ENCODE peak calls at places on chromosomes 6 and 20, in four cellular contexts. One of them, this sample, is unnamed. For H3K4me1, the result is how much of the 10 kb centered on the place peaks cover.

GRCh38 chr6:35633579-35634089 is 55.1 kb downstream of the FKBP5 start:
- DNase-seq in sigmoid colon: no peak
- DNase-seq in heart right ventricle: no peak
- DNase-seq in CD8-positive, alpha-beta memory T cell: no peak
- DNase-seq in this sample: no peak

GRCh38 chr6:42021847-42022754 is 28.2 kb upstream of the TAF8 start:
- DNase-seq in sigmoid colon: no peak
- DNase-seq in heart right ventricle: no peak
- DNase-seq in CD8-positive, alpha-beta memory T cell: peak
- DNase-seq in this sample: no peak

GRCh38 chr6:149723262-149723661 is 5.4 kb upstream of the LATS1 start:
- DNase-seq in sigmoid colon: no peak
- DNase-seq in heart right ventricle: no peak
- DNase-seq in CD8-positive, alpha-beta memory T cell: no peak
- DNase-seq in this sample: no peak

GRCh38 chr6:7237653-7238190 is 75.3 kb downstream of the SSR1 start:
- DNase-seq in sigmoid colon: no peak
- DNase-seq in heart right ventricle: no peak
- DNase-seq in CD8-positive, alpha-beta memory T cell: no peak
- DNase-seq in this sample: no peak

GRCh38 chr6:43806041-43806757 is 36.2 kb downstream of the VEGFA start:
- DNase-seq in sigmoid colon: no peak
- DNase-seq in heart right ventricle: no peak
- DNase-seq in CD8-positive, alpha-beta memory T cell: no peak
- DNase-seq in this sample: no peak

GRCh38 chr6:81731814-81732213 is 20.7 kb downstream of the TENT5A start:
- DNase-seq in sigmoid colon: no peak
- DNase-seq in heart right ventricle: no peak
- DNase-seq in CD8-positive, alpha-beta memory T cell: no peak
- DNase-seq in this sample: no peak

GRCh38 chr6:136408205-136408604 is 118.6 kb upstream of the BCLAF1 start:
- DNase-seq in sigmoid colon: no peak
- DNase-seq in heart right ventricle: no peak
- DNase-seq in CD8-positive, alpha-beta memory T cell: no peak
- DNase-seq in this sample: no peak

GRCh38 chr6:79813854-79814477 is 133.4 kb downstream of the ELOVL4 start:
- DNase-seq in sigmoid colon: peak
- DNase-seq in heart right ventricle: peak
- DNase-seq in CD8-positive, alpha-beta memory T cell: peak
- DNase-seq in this sample: peak

GRCh38 chr20:3242167-3242692 is 3.2 kb upstream of the SLC4A11 start:
- DNase-seq in sigmoid colon: no peak
- DNase-seq in heart right ventricle: no peak
- DNase-seq in CD8-positive, alpha-beta memory T cell: no peak
- DNase-seq in this sample: no peak

GRCh38 chr6:77822265-77822664 is 169.4 kb downstream of the MEI4 start:
- DNase-seq in sigmoid colon: no peak
- DNase-seq in heart right ventricle: no peak
- DNase-seq in CD8-positive, alpha-beta memory T cell: no peak
- DNase-seq in this sample: no peak

GRCh38 chr6:6678811-6679210 is 90.3 kb downstream of the LY86 start:
- DNase-seq in sigmoid colon: no peak
- DNase-seq in heart right ventricle: no peak
- DNase-seq in CD8-positive, alpha-beta memory T cell: no peak
- DNase-seq in this sample: no peak

GRCh38 chr6:161536141-161536735 is 262.4 kb upstream of the AGPAT4 start:
- DNase-seq in sigmoid colon: no peak
- DNase-seq in heart right ventricle: no peak
- DNase-seq in CD8-positive, alpha-beta memory T cell: no peak
- DNase-seq in this sample: no peak

GRCh38 chr6:113969888-113970807 is 800 bp downstream of the HDAC2 start:
- DNase-seq in sigmoid colon: peak
- DNase-seq in heart right ventricle: peak
- DNase-seq in CD8-positive, alpha-beta memory T cell: peak
- DNase-seq in this sample: peak

GRCh38 chr6:169965239-169965638 is 213.8 kb downstream of the ERMARD start:
- DNase-seq in sigmoid colon: no peak
- DNase-seq in heart right ventricle: no peak
- DNase-seq in CD8-positive, alpha-beta memory T cell: no peak
- DNase-seq in this sample: no peak

GRCh38 chr6:41689171-41690008 is 46.0 kb downstream of the TFEB start:
- DNase-seq in sigmoid colon: peak
- DNase-seq in heart right ventricle: no peak
- DNase-seq in CD8-positive, alpha-beta memory T cell: no peak
- DNase-seq in this sample: no peak

GRCh38 chr6:108168501-108168979 is 2.7 kb downstream of the NR2E1 start:
- DNase-seq in sigmoid colon: no peak
- DNase-seq in heart right ventricle: peak
- DNase-seq in CD8-positive, alpha-beta memory T cell: no peak
- DNase-seq in this sample: no peak

GRCh38 chr6:83365931-83366330 is 64.9 kb downstream of the ME1 start:
- DNase-seq in sigmoid colon: no peak
- DNase-seq in heart right ventricle: no peak
- DNase-seq in CD8-positive, alpha-beta memory T cell: no peak
- DNase-seq in this sample: no peak

GRCh38 chr6:155968921-155969320 is 513.3 kb upstream of the NOX3 start:
- DNase-seq in sigmoid colon: no peak
- DNase-seq in heart right ventricle: no peak
- DNase-seq in CD8-positive, alpha-beta memory T cell: no peak
- DNase-seq in this sample: no peak

GRCh38 chr20:32516985-32517873 is 67.9 kb downstream of the NOL4L start:
- DNase-seq in sigmoid colon: no peak
- DNase-seq in heart right ventricle: peak
- DNase-seq in CD8-positive, alpha-beta memory T cell: no peak
- DNase-seq in this sample: no peak

GRCh38 chr6:84618046-84618752 is 146.2 kb downstream of the TBX18 start:
- DNase-seq in sigmoid colon: no peak
- DNase-seq in heart right ventricle: no peak
- DNase-seq in CD8-positive, alpha-beta memory T cell: no peak
- DNase-seq in this sample: no peak

GRCh38 chr6:98118357-98119045 is 715.9 kb upstream of the POU3F2 start:
- DNase-seq in sigmoid colon: no peak
- DNase-seq in heart right ventricle: no peak
- DNase-seq in CD8-positive, alpha-beta memory T cell: no peak
- DNase-seq in this sample: no peak

GRCh38 chr6:166075925-166076324 is 91.7 kb downstream of the TBXT start:
- DNase-seq in sigmoid colon: no peak
- DNase-seq in heart right ventricle: no peak
- DNase-seq in CD8-positive, alpha-beta memory T cell: no peak
- DNase-seq in this sample: no peak

GRCh38 chr6:154440022-154440421 is 70.5 kb downstream of the CNKSR3 start:
- DNase-seq in sigmoid colon: no peak
- DNase-seq in heart right ventricle: no peak
- DNase-seq in CD8-positive, alpha-beta memory T cell: no peak
- DNase-seq in this sample: no peak

GRCh38 chr20:10319855-10320254 is 101.2 kb downstream of the SNAP25 start:
- DNase-seq in sigmoid colon: no peak
- DNase-seq in heart right ventricle: no peak
- DNase-seq in CD8-positive, alpha-beta memory T cell: no peak
- DNase-seq in this sample: no peak

GRCh38 chr6:78749326-78749725 is 118.0 kb upstream of the IRAK1BP1 start:
- DNase-seq in sigmoid colon: no peak
- DNase-seq in heart right ventricle: no peak
- DNase-seq in CD8-positive, alpha-beta memory T cell: no peak
- DNase-seq in this sample: no peak

GRCh38 chr6:105432797-105433196 is 29.9 kb upstream of the PREP start:
- DNase-seq in sigmoid colon: no peak
- DNase-seq in heart right ventricle: no peak
- DNase-seq in CD8-positive, alpha-beta memory T cell: no peak
- DNase-seq in this sample: no peak

GRCh38 chr20:8646716-8647115 is 422.2 kb upstream of the PLCB4 start:
- DNase-seq in sigmoid colon: no peak
- DNase-seq in heart right ventricle: no peak
- DNase-seq in CD8-positive, alpha-beta memory T cell: no peak
- DNase-seq in this sample: no peak

GRCh38 chr20:50278684-50279531 is 88.3 kb downstream of the CEBPB start:
- DNase-seq in sigmoid colon: peak
- DNase-seq in heart right ventricle: peak
- DNase-seq in CD8-positive, alpha-beta memory T cell: no peak
- DNase-seq in this sample: peak

GRCh38 chr6:136927313-136927712 is 5.2 kb downstream of the SLC35D3 start:
- DNase-seq in sigmoid colon: no peak
- DNase-seq in heart right ventricle: no peak
- DNase-seq in CD8-positive, alpha-beta memory T cell: no peak
- DNase-seq in this sample: no peak

GRCh38 chr6:94238868-94239267 is 819.5 kb upstream of the EPHA7 start:
- DNase-seq in sigmoid colon: no peak
- DNase-seq in heart right ventricle: no peak
- DNase-seq in CD8-positive, alpha-beta memory T cell: no peak
- DNase-seq in this sample: no peak

DNA sequence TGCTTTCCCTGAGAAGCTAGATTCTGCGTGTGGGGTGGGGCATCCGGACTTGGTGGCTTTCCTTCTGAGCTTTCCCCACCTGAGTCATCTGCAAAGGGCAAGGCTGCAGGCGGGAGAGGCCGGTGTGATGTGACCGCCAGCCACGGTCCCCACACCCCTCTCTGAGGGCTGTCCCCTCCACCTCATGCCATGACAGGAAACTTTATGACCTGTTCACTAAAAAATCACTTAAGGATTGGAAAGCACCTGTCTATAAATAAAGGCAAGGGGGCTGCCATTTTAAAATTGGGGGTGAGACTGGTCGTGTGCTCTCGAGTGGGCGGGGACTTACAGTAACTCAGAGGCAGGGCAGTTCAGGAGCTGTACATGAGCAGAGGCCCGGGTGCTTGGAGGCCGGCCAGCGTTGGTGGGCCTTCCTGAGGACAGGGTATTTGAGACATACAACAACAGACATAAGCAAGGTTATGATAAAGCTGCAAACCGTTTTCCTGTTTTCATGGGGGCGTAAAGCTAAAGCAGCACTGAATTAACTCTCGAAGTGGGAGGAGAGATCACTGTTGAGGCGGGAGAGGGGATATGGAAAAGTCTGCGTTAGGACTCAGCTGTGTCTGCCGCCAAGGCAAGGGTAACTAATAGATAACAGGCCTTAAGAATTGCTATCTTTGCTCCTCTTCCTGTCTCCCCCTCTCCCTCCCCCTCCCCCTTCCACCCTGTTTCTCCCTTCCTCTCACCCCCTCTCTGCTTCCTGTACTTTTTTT is 16.1 kb upstream of the SERPINB1 start:
- DNase-seq in sigmoid colon: no peak
- DNase-seq in heart right ventricle: peak
- DNase-seq in CD8-positive, alpha-beta memory T cell: peak
- DNase-seq in this sample: no peak
- H3K4me1 ChIP-seq in sigmoid colon: under half
- H3K4me1 ChIP-seq in heart right ventricle: under half
- H3K4me1 ChIP-seq in CD8-positive, alpha-beta memory T cell: half or more
- H3K4me1 ChIP-seq in this sample: under half

GRCh38 chr6:15303162-15303919 is 57.5 kb downstream of the JARID2 start:
- DNase-seq in sigmoid colon: no peak
- DNase-seq in heart right ventricle: no peak
- DNase-seq in CD8-positive, alpha-beta memory T cell: no peak
- DNase-seq in this sample: no peak

GRCh38 chr6:15305909-15306308 is 60.0 kb downstream of the JARID2 start:
- DNase-seq in sigmoid colon: no peak
- DNase-seq in heart right ventricle: no peak
- DNase-seq in CD8-positive, alpha-beta memory T cell: no peak
- DNase-seq in this sample: no peak

GRCh38 chr6:15304337-15305078 is 58.6 kb downstream of the JARID2 start:
- DNase-seq in sigmoid colon: no peak
- DNase-seq in heart right ventricle: no peak
- DNase-seq in CD8-positive, alpha-beta memory T cell: no peak
- DNase-seq in this sample: no peak

GRCh38 chr6:15303920-15304291 is 58.0 kb downstream of the JARID2 start:
- DNase-seq in sigmoid colon: no peak
- DNase-seq in heart right ventricle: no peak
- DNase-seq in CD8-positive, alpha-beta memory T cell: no peak
- DNase-seq in this sample: no peak

DNA sequence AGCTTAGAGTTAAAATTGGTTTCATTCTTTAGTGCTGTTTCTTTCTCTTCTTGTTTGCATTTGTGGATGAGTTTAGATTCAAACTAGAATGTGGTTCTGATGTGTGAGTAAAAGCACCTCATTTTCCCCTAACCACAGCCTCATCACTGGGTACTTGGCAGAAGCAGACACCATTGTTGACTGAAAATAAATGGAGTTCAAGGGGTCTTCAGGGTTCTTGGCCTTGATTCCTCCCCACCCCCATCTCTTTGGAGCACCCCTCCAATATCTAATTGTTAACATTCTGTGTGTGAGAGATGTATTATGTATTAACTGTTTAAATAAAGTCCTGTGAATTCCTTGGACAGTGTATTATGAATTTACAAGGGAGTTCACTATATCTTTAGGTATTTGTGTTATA is 59.6 kb downstream of the JARID2 start:
- DNase-seq in sigmoid colon: no peak
- DNase-seq in heart right ventricle: no peak
- DNase-seq in CD8-positive, alpha-beta memory T cell: no peak
- DNase-seq in this sample: no peak
- H3K4me1 ChIP-seq in sigmoid colon: under half
- H3K4me1 ChIP-seq in heart right ventricle: under half
- H3K4me1 ChIP-seq in CD8-positive, alpha-beta memory T cell: half or more
- H3K4me1 ChIP-seq in this sample: under half

DNA sequence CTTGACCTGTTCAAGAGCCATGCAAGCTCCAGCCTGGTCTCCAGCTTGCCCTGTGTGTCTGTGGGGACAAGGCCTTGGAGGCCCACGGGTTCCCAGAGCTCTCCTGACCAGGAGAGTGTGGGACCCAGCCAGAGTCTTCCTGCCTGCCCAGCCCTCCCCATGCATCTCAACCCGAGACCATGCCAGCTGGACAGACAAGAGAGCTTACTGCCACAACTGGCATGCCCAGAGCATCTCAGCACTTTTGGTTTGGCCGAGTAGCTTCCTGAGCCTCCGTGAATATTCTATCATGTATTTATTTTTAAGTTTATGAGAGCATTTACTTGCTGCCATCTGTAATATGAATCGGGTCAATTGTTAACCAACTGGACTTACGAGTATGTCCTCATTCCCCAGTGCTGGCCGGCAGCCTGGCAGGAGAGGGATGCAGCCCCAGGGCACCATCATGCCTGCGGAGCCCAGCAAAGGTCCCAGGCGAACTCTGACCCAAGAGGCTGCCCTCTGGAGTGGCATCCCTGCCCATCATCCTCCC is 14.9 kb downstream of the IP6K3 start:
- DNase-seq in sigmoid colon: no peak
- DNase-seq in heart right ventricle: peak
- DNase-seq in CD8-positive, alpha-beta memory T cell: no peak
- DNase-seq in this sample: no peak
- H3K4me1 ChIP-seq in sigmoid colon: under half
- H3K4me1 ChIP-seq in heart right ventricle: half or more
- H3K4me1 ChIP-seq in CD8-positive, alpha-beta memory T cell: under half
- H3K4me1 ChIP-seq in this sample: under half

DNA sequence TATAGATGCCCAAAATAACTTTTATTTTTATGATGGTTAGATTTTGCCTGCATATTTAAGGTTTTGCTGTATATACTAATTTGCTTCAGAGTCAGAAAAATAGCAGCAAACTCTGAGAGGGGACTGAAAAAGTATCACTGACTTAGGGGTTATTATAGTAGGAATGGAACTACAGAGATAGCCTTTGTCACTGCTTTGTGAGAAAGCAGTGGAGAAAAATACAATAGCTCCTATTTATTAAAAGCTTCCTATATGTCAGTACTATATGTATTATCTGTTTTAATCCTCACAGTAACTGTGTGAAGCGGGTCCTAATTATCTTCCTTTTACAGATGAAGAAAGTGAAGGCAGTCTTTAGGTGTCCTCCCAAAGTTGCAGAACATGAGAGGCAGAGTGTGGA is 35.6 kb downstream of the CARMIL1 start:
- DNase-seq in sigmoid colon: no peak
- DNase-seq in heart right ventricle: no peak
- DNase-seq in CD8-positive, alpha-beta memory T cell: no peak
- DNase-seq in this sample: no peak
- H3K4me1 ChIP-seq in sigmoid colon: under half
- H3K4me1 ChIP-seq in heart right ventricle: under half
- H3K4me1 ChIP-seq in CD8-positive, alpha-beta memory T cell: under half
- H3K4me1 ChIP-seq in this sample: half or more

GRCh38 chr6:127792616-127793015 is 108.2 kb downstream of the THEMIS start:
- DNase-seq in sigmoid colon: no peak
- DNase-seq in heart right ventricle: no peak
- DNase-seq in CD8-positive, alpha-beta memory T cell: no peak
- DNase-seq in this sample: no peak
- H3K4me1 ChIP-seq in sigmoid colon: under half
- H3K4me1 ChIP-seq in heart right ventricle: under half
- H3K4me1 ChIP-seq in CD8-positive, alpha-beta memory T cell: half or more
- H3K4me1 ChIP-seq in this sample: under half